ENCODE peak calls at places on chromosomes 2 and 18, in four cellular contexts. One of them, this sample, is unnamed.

GRCh38 chr2:207054521-207054920 is 111.2 kb downstream of the KLF7 start:
- DNase-seq in fibroblast of pulmonary artery: no peak
- DNase-seq in sigmoid colon: no peak
- DNase-seq in heart left ventricle: no peak
- DNase-seq in this sample: peak; percentile 45

GRCh38 chr2:109497447-109497846 is 116.3 kb downstream of the SEPTIN10 start:
- DNase-seq in heart left ventricle: no peak
- DNase-seq in fibroblast of pulmonary artery: peak; percentile 38
- DNase-seq in sigmoid colon: no peak
- DNase-seq in this sample: peak; percentile 41

GRCh38 chr2:128347701-128348504 is 29.2 kb upstream of the HS6ST1 start:
- DNase-seq in fibroblast of pulmonary artery: peak; percentile 89
- DNase-seq in heart left ventricle: peak; percentile 88
- DNase-seq in sigmoid colon: peak; percentile 91
- DNase-seq in this sample: peak; percentile 61

GRCh38 chr2:42929985-42930581 is 137.7 kb upstream of the HAAO start:
- DNase-seq in fibroblast of pulmonary artery: peak; percentile 90
- DNase-seq in sigmoid colon: no peak
- DNase-seq in heart left ventricle: peak; percentile 80
- DNase-seq in this sample: peak; percentile 90

GRCh38 chr2:217622205-217622621 is 380.6 kb downstream of the TNS1 start:
- DNase-seq in heart left ventricle: peak; percentile 45
- DNase-seq in fibroblast of pulmonary artery: peak; percentile 10
- DNase-seq in sigmoid colon: peak; percentile 85
- DNase-seq in this sample: peak; percentile 76

GRCh38 chr2:20593072-20594034 is 57.5 kb downstream of the HS1BP3 start:
- DNase-seq in heart left ventricle: peak; percentile 56
- DNase-seq in sigmoid colon: peak; percentile 79
- DNase-seq in fibroblast of pulmonary artery: peak; percentile 94
- DNase-seq in this sample: peak; percentile 91

GRCh38 chr2:122077114-122077513 is 321.7 kb downstream of the TSN start:
- DNase-seq in fibroblast of pulmonary artery: no peak
- DNase-seq in heart left ventricle: no peak
- DNase-seq in sigmoid colon: no peak
- DNase-seq in this sample: no peak

GRCh38 chr2:124647245-124647644 is 622.2 kb downstream of the CNTNAP5 start:
- DNase-seq in fibroblast of pulmonary artery: no peak
- DNase-seq in sigmoid colon: no peak
- DNase-seq in heart left ventricle: no peak
- DNase-seq in this sample: no peak

GRCh38 chr2:159605441-159606178 is 10.7 kb downstream of the BAZ2B start:
- DNase-seq in heart left ventricle: no peak
- DNase-seq in fibroblast of pulmonary artery: peak; percentile 37
- DNase-seq in sigmoid colon: no peak
- DNase-seq in this sample: no peak

GRCh38 chr2:77521931-77522470 is at the start of gene LRRTM4:
- DNase-seq in heart left ventricle: peak; percentile 37
- DNase-seq in sigmoid colon: no peak
- DNase-seq in fibroblast of pulmonary artery: no peak
- DNase-seq in this sample: peak; percentile 1
- TF ChIP-seq CTCF in heart left ventricle: no peak
- TF ChIP-seq CTCF in sigmoid colon: no peak
- TF ChIP-seq CTCF in fibroblast of pulmonary artery: no peak
- TF ChIP-seq CTCF in this sample: no peak

GRCh38 chr2:177393824-177394614 is 1.4 kb downstream of the AGPS start:
- DNase-seq in fibroblast of pulmonary artery: no peak
- DNase-seq in heart left ventricle: no peak
- DNase-seq in sigmoid colon: no peak
- DNase-seq in this sample: no peak
- H3K4me3 ChIP-seq in fibroblast of pulmonary artery: peak overlapping the region; percentile 78
- H3K4me3 ChIP-seq in heart left ventricle: peak overlapping the region; percentile 92
- H3K4me3 ChIP-seq in sigmoid colon: peak overlapping the region; percentile 81
- H3K4me3 ChIP-seq in this sample: peak overlapping the region; percentile 60

DNA sequence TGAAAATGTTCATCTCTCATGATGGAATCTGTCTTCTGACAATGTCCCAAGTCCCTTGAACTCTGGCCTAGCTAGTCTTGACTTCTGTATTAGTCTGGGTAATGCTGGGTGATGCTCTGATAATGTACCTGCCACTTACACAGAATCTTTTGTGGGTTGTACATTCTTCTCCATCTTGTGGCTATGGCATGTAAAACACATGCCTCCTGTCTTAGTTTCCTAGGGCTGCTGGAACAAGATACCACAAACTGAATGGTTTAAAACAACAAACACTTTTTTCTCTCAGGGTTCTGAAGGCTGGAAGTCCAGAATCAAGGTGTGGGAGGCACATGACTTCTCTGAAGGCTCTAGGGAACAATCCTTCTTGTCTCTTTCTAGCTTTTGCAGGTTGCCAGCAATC is 57.1 kb downstream of the RAPGEF4 start:
- DNase-seq in heart left ventricle: no peak
- DNase-seq in sigmoid colon: no peak
- DNase-seq in fibroblast of pulmonary artery: no peak
- DNase-seq in this sample: peak; percentile 55
- TF ChIP-seq CTCF in heart left ventricle: no peak
- TF ChIP-seq CTCF in sigmoid colon: no peak
- TF ChIP-seq CTCF in fibroblast of pulmonary artery: no peak
- TF ChIP-seq CTCF in this sample: no peak

GRCh38 chr2:163732718-163733117 is 3.1 kb downstream of the FIGN start:
- DNase-seq in heart left ventricle: no peak
- DNase-seq in sigmoid colon: no peak
- DNase-seq in fibroblast of pulmonary artery: no peak
- DNase-seq in this sample: peak; percentile 35

GRCh38 chr2:163734401-163734800 is 1.4 kb downstream of the FIGN start:
- DNase-seq in sigmoid colon: no peak
- DNase-seq in fibroblast of pulmonary artery: no peak
- DNase-seq in heart left ventricle: no peak
- DNase-seq in this sample: no peak

GRCh38 chr2:163734911-163735691 is 707 bp downstream of the FIGN start:
- DNase-seq in fibroblast of pulmonary artery: peak; percentile 25
- DNase-seq in sigmoid colon: no peak
- DNase-seq in heart left ventricle: no peak
- DNase-seq in this sample: peak; percentile 52

GRCh38 chr2:163731735-163732134 is 4.1 kb downstream of the FIGN start:
- DNase-seq in sigmoid colon: no peak
- DNase-seq in heart left ventricle: no peak
- DNase-seq in fibroblast of pulmonary artery: no peak
- DNase-seq in this sample: no peak

DNA sequence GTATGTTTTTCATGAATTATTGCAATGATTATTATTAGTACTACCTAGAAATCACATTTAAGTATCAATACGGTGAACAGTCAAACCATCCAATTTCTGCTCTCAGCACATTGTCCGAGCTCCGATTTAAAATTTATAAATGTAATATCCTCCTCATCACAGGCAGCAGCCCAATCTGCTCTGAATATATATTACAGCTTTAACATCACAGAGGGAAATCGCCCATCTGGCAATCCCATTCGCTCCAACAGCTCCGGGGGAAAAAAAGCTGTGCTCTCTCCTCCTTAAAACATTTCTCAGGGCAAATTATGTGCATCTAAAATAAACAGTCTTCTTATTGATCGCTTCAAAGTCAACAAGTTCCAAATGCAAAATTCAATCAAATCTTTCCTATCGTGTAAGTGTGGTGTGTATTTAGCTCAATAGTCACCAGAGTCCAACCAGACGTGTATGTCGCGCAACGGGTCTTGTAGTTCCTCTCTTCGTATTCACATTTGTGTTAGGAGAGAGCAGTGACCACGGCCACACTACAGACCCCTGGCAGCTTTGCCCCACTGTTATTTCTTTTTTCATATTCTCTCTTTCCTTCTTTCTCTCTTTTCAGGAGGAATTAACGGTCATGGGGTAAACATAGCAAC is 2.4 kb downstream of the FIGN start:
- DNase-seq in sigmoid colon: peak; percentile 64
- DNase-seq in heart left ventricle: peak; percentile 44
- DNase-seq in fibroblast of pulmonary artery: peak; percentile 14
- DNase-seq in this sample: peak; percentile 38
- H3K4me3 ChIP-seq in sigmoid colon: peak overlapping the region; percentile 87
- H3K4me3 ChIP-seq in heart left ventricle: peak overlapping the region; percentile 62
- H3K4me3 ChIP-seq in fibroblast of pulmonary artery: peak overlapping the region; percentile 79
- H3K4me3 ChIP-seq in this sample: peak overlapping the region; percentile 87

GRCh38 chr2:173216668-173217067 is 138.0 kb upstream of the CDCA7 start:
- DNase-seq in sigmoid colon: no peak
- DNase-seq in fibroblast of pulmonary artery: no peak
- DNase-seq in heart left ventricle: no peak
- DNase-seq in this sample: no peak
- TF ChIP-seq CTCF in sigmoid colon: no peak
- TF ChIP-seq CTCF in fibroblast of pulmonary artery: no peak
- TF ChIP-seq CTCF in heart left ventricle: no peak
- TF ChIP-seq CTCF in this sample: no peak

DNA sequence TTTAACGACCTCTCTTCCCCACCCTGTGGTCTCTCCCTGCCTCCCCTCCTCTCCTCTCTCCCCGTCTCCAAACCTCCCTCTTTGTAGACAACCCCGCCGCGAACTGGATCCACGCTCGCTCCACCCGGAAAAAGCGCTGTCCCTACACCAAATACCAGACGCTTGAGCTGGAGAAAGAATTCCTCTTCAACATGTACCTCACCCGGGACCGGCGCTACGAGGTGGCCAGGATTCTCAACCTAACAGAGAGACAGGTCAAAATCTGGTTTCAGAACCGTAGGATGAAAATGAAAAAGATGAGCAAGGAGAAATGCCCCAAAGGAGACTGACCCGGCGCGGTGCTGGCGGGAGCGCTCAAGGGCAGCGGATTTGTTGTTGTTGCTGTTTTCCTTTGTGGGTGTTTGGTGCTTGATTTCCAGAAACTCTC is 1.3 kb downstream of the HOXD9 start:
- DNase-seq in fibroblast of pulmonary artery: no peak
- DNase-seq in sigmoid colon: peak; percentile 59
- DNase-seq in heart left ventricle: no peak
- DNase-seq in this sample: no peak
- H3K4me3 ChIP-seq in fibroblast of pulmonary artery: no peak overlapping the region
- H3K4me3 ChIP-seq in sigmoid colon: peak overlapping the region; percentile 57
- H3K4me3 ChIP-seq in heart left ventricle: no peak overlapping the region
- H3K4me3 ChIP-seq in this sample: no peak overlapping the region

GRCh38 chr18:5414546-5414945 is 119.0 kb upstream of the ZBTB14 start:
- DNase-seq in fibroblast of pulmonary artery: no peak
- DNase-seq in sigmoid colon: no peak
- DNase-seq in heart left ventricle: no peak
- DNase-seq in this sample: no peak
- TF ChIP-seq CTCF in fibroblast of pulmonary artery: no peak
- TF ChIP-seq CTCF in sigmoid colon: no peak
- TF ChIP-seq CTCF in heart left ventricle: no peak
- TF ChIP-seq CTCF in this sample: no peak

GRCh38 chr2:191246820-191247380 is 1.7 kb downstream of the MYO1B start:
- DNase-seq in heart left ventricle: no peak
- DNase-seq in sigmoid colon: no peak
- DNase-seq in fibroblast of pulmonary artery: peak; percentile 31
- DNase-seq in this sample: peak; percentile 40
- H3K4me3 ChIP-seq in heart left ventricle: peak overlapping the region; percentile 75
- H3K4me3 ChIP-seq in sigmoid colon: peak overlapping the region; percentile 73
- H3K4me3 ChIP-seq in fibroblast of pulmonary artery: peak overlapping the region; percentile 78
- H3K4me3 ChIP-seq in this sample: peak overlapping the region; percentile 78

GRCh38 chr18:32550958-32551357 is 80.3 kb upstream of the GAREM1 start:
- DNase-seq in fibroblast of pulmonary artery: no peak
- DNase-seq in heart left ventricle: no peak
- DNase-seq in sigmoid colon: no peak
- DNase-seq in this sample: no peak
- TF ChIP-seq CTCF in fibroblast of pulmonary artery: peak; percentile 10
- TF ChIP-seq CTCF in heart left ventricle: no peak
- TF ChIP-seq CTCF in sigmoid colon: no peak
- TF ChIP-seq CTCF in this sample: peak; percentile 25